ENCODE peak calls at places on chromosome 1, in nine cellular contexts. M is gastrocnemius medialis; Z is tibial artery; W is HCT116; I is hepatocyte; B is esophagus muscularis mucosa; P is mucosa of descending colon; H is heart left ventricle; A is CD4-positive, CD25-positive, alpha-beta regulatory T cell. C is an unnamed sample. For H3K4me1, the result is how much of the 10 kb centered on the place peaks cover.

GRCh38 chr1:53585116-53585515 is 125.9 kb downstream of the DMRTB1 start:
- DNase-seq in W (no peak), H (no peak), M (no peak), P (peak), A (peak), Z (no peak), B (no peak), I (peak), C (peak)

GRCh38 chr1:43861337-43861736 is 72.3 kb upstream of the ARTN start:
- DNase-seq in I (no peak), H (no peak), A (no peak), B (no peak), M (no peak), P (no peak), W (no peak), Z (no peak), C (no peak)

GRCh38 chr1:215710340-215710971 is 143.4 kb downstream of the KCTD3 start:
- DNase-seq in P (peak), I (peak), H (no peak), B (no peak), Z (no peak), A (peak), W (peak), M (no peak), C (peak)

GRCh38 chr1:115641762-115642167 is at the start of gene VANGL1:
- DNase-seq in B (peak), P (peak), M (peak), W (no peak), A (peak), Z (peak), I (peak), H (peak), C (peak)

GRCh38 chr1:167795810-167796740 is 74.3 kb downstream of the MPZL1 start:
- DNase-seq in P (no peak), W (no peak), A (no peak), B (peak), H (peak), Z (no peak), I (no peak), M (peak), C (no peak)

GRCh38 chr1:103496014-103496635 is 29.4 kb upstream of the RNPC3 start:
- DNase-seq in I (no peak), A (no peak), B (no peak), H (no peak), M (no peak), Z (no peak), P (no peak), W (no peak), C (no peak)

GRCh38 chr1:54357967-54358366 is 48.2 kb downstream of the SSBP3 start:
- DNase-seq in I (no peak), Z (no peak), W (no peak), M (no peak), H (no peak), A (no peak), B (no peak), P (no peak), C (no peak)

GRCh38 chr1:58881471-58881994 is 97.7 kb upstream of the JUN start:
- DNase-seq in B (no peak), W (peak), Z (peak), H (no peak), M (peak), P (peak), I (peak), A (no peak), C (peak)

GRCh38 chr1:235004276-235004675 is 124.4 kb downstream of the TOMM20 start:
- DNase-seq in B (no peak), W (no peak), A (no peak), H (no peak), I (no peak), P (no peak), Z (no peak), M (no peak), C (no peak)

GRCh38 chr1:201625711-201626300 is 86.9 kb downstream of the NAV1 start:
- DNase-seq in Z (no peak), P (no peak), M (no peak), A (no peak), W (no peak), B (no peak), H (no peak), I (no peak), C (no peak)

GRCh38 chr1:97412155-97412554 is 508.7 kb downstream of the DPYD start:
- DNase-seq in H (no peak), I (no peak), W (no peak), P (no peak), M (no peak), Z (no peak), A (no peak), B (no peak), C (no peak)

GRCh38 chr1:46522184-46522968 is 29.1 kb downstream of the KNCN start:
- DNase-seq in H (no peak), P (peak), I (peak), W (no peak), A (peak), M (no peak), Z (peak), B (no peak), C (peak)

GRCh38 chr1:43221256-43221778 is 48.5 kb upstream of the TMEM125 start:
- DNase-seq in H (no peak), W (no peak), Z (no peak), A (peak), M (no peak), B (no peak), I (no peak), P (no peak), C (no peak)

GRCh38 chr1:229380514-229381160 is 37.8 kb upstream of the CCSAP start:
- DNase-seq in M (no peak), Z (no peak), H (no peak), I (no peak), W (no peak), A (no peak), B (no peak), P (no peak), C (no peak)

GRCh38 chr1:51936531-51936930 is 54.0 kb downstream of the RAB3B start:
- DNase-seq in B (no peak), W (no peak), A (no peak), P (no peak), H (no peak), I (no peak), Z (no peak), M (no peak), C (no peak)

GRCh38 chr1:37233606-37234005 is 199.3 kb upstream of the GRIK3 start:
- DNase-seq in H (no peak), P (no peak), W (no peak), B (no peak), A (no peak), M (no peak), I (no peak), Z (no peak), C (no peak)

GRCh38 chr1:95309031-95309459 is 75.0 kb downstream of the RWDD3 start:
- DNase-seq in I (peak), Z (no peak), M (no peak), P (no peak), W (peak), H (peak), A (no peak), B (no peak), C (peak)

DNA sequence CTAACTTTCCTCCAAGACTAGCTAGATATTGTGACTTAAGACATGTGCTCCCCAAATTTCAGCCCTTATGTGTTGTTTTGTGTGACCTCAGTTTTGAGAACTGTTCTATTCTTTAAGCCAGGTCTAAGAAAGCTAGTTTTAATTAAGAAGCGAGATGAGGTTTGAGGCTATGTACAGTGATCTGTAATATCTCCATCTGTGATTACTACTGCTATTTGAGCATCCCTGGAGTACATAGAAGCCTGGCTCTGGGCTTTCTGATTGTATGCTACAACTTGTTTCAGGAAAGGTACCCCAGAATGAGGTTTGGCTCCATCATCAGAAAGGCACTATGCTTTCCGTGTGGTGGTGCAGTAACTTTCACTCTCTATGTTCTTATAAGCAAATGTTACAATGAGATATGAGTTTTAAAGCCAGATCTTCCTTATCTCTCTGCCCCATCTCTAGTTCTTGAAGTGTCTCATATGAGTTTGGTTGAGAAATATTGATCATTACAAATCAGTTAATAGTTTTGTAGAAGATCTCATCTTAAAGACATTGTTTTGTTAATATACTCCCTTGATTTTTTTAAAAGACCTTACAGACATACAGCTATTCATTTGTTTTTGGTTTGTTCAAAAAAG is 605 bp downstream of the RGS4 start:
- DNase-seq in A (no peak), P (no peak), W (no peak), H (no peak), Z (no peak), M (no peak), B (no peak), I (no peak), C (no peak)
- H3K4me3 ChIP-seq in A (no peak), P (no peak), W (peak), H (peak), Z (peak), M (peak), B (peak), I (no peak), C (no peak)

GRCh38 chr1:77990629-77991204 is 11.8 kb upstream of the FUBP1 start:
- DNase-seq in H (no peak), P (no peak), I (no peak), M (no peak), A (no peak), W (no peak), B (no peak), Z (no peak), C (no peak)
- H3K4me1 ChIP-seq in H (under half), P (under half), I (under half), M (under half), A (under half), W (under half), B (under half), Z (under half), C (under half)

DNA sequence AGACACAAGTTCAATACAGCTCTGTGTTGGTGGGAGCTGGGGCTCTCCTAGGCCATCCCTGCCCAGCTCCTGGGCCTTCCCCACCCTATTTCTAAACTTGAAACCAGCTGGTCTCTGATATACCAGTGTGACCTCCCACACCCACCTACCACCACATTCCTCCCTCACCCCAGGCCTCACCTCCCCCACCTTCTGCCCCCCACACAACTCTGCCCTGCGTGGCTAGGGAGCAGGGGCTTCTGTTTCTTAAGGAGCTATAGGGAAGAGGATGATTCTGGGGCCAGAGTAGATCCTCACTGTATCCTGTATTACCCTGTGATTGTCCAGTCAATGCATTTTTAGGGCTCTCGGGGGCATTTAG is 16.5 kb downstream of the NES start:
- DNase-seq in I (no peak), P (no peak), B (no peak), Z (no peak), M (no peak), H (no peak), W (no peak), A (no peak), C (no peak)
- H3K4me3 ChIP-seq in I (no peak), P (no peak), B (peak), Z (no peak), M (peak), H (peak), W (peak), A (no peak), C (no peak)

DNA sequence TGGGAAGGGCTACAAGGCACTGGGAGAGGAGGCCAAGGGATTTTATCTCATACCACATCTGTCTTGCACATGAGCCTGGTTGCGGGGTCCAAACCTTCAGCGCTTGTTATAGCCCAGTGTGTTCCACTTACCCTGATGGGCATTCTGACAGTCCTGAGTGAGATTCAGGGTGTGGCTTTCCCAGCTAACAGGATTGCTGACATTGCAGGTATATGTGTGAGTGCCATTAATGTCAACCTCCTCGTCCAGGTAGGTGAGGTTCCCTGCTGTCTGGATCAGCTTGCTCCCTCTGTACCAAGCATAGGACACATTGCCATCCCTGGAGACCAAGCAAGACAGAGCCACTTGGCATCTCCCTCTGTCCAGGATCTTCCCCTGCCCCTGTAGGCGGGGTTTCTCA is 21.6 kb downstream of the CD244 start:
- DNase-seq in P (no peak), M (no peak), A (no peak), W (no peak), B (no peak), I (no peak), Z (no peak), H (no peak), C (no peak)
- H3K4me1 ChIP-seq in P (under half), M (under half), A (under half), W (under half), B (under half), I (under half), Z (under half), H (under half), C (under half)